ENCODE peak calls at places on chromosomes 4 and X, in nine cellular contexts. A is cardiac muscle cell; F is GM04504; C is iPS-NIHi11; H is activated CD4-positive, alpha-beta T cell treated with anti-CD3 and anti-CD28 coated beads, Interleukin-2, amount 50 U/mL, for 1 hour; O is activated CD4-positive, alpha-beta memory T cell treated with anti-CD3 and anti-CD28 coated beads, Interleukin-2, amount 10 ng/mL, durations not matched to agents 7 days and 5 days; Y is NCI-H1417; K is CD4-positive, alpha-beta T cell; Z is astrocyte of the spinal cord. L is an unnamed sample.

GRCh38 chr4:138633505-138633904 is 382.1 kb upstream of the NOCT start:
- DNase-seq in A (no peak), F (no peak), C (no peak), H (no peak), O (no peak), Y (no peak), K (no peak), Z (no peak), L (no peak)

GRCh38 chrX:15373986-15374385 is 10.2 kb downstream of the VEGFD start:
- DNase-seq in A (no peak), F (no peak), C (no peak), H (no peak), O (no peak), Y (no peak), K (no peak), Z (no peak), L (no peak)

GRCh38 chr4:60365176-60365575 is 835.0 kb upstream of the ADGRL3 start:
- DNase-seq in A (no peak), F (no peak), C (no peak), H (no peak), O (no peak), Y (no peak), K (no peak), Z (no peak), L (no peak)

GRCh38 chrX:15863944-15864491 is 9.4 kb upstream of the AP1S2 start:
- DNase-seq in A (no peak), F (no peak), C (no peak), H (no peak), O (no peak), Y (no peak), K (no peak), Z (no peak), L (no peak)

GRCh38 chr4:113837397-113837796 is 75.9 kb upstream of the CAMK2D start:
- DNase-seq in A (peak; percentile 88), F (peak; percentile 69), C (no peak), H (no peak), O (no peak), Y (peak; percentile 9), K (no peak), Z (peak; percentile 84), L (no peak)

GRCh38 chrX:54182864-54183613 is at the start of gene FAM120C:
- DNase-seq in A (peak; percentile 84), F (peak; percentile 36), C (peak; percentile 80), H (peak; percentile 56), O (peak; percentile 63), Y (peak; percentile 94), K (peak; percentile 41), Z (peak; percentile 83), L (peak; percentile 56)

GRCh38 chrX:84729809-84730208 is 227.6 kb upstream of the HDX start:
- DNase-seq in A (peak; percentile 35), F (peak; percentile 16), C (peak; percentile 42), H (no peak), O (no peak), Y (peak; percentile 73), K (no peak), Z (peak; percentile 10), L (peak; percentile 19)

GRCh38 chr4:11546391-11547160 is 117.9 kb upstream of the HS3ST1 start:
- DNase-seq in A (no peak), F (no peak), C (no peak), H (no peak), O (no peak), Y (peak; percentile 13), K (no peak), Z (no peak), L (no peak)

GRCh38 chr4:20433101-20433705 is 181.5 kb downstream of the SLIT2 start:
- DNase-seq in A (no peak), F (no peak), C (no peak), H (no peak), O (no peak), Y (peak; percentile 78), K (no peak), Z (no peak), L (no peak)

GRCh38 chr4:37421614-37422013 is 177.1 kb downstream of the NWD2 start:
- DNase-seq in A (no peak), F (no peak), C (no peak), H (no peak), O (no peak), Y (no peak), K (no peak), Z (no peak), L (no peak)

GRCh38 chr4:27009539-27009938 is 148.9 kb downstream of the STIM2 start:
- DNase-seq in A (no peak), F (no peak), C (no peak), H (no peak), O (no peak), Y (no peak), K (no peak), Z (peak; percentile 79), L (no peak)

GRCh38 chr4:13656569-13656988 is 29.1 kb upstream of the BOD1L1 start:
- DNase-seq in A (peak; percentile 83), F (peak; percentile 39), C (peak; percentile 56), H (peak; percentile 58), O (peak; percentile 61), Y (peak; percentile 80), K (peak; percentile 31), Z (peak; percentile 85), L (no peak)

GRCh38 chrX:119763175-119763574 is 4.8 kb downstream of the SOWAHD start:
- DNase-seq in A (peak; percentile 85), F (peak; percentile 42), C (no peak), H (no peak), O (no peak), Y (no peak), K (no peak), Z (peak; percentile 82), L (no peak)

GRCh38 chr4:22091351-22091731 is 142.8 kb upstream of the KCNIP4 start:
- DNase-seq in A (no peak), F (no peak), C (peak; percentile 31), H (no peak), O (no peak), Y (peak; percentile 10), K (no peak), Z (no peak), L (no peak)

GRCh38 chr4:8844976-8845690 is 26.5 kb downstream of the HMX1 start:
- DNase-seq in A (no peak), F (no peak), C (no peak), H (no peak), O (no peak), Y (no peak), K (no peak), Z (no peak), L (no peak)

GRCh38 chr4:39621582-39621981 is 17.1 kb downstream of the SMIM14 start:
- DNase-seq in A (peak; percentile 74), F (peak; percentile 51), C (no peak), H (no peak), O (no peak), Y (no peak), K (no peak), Z (peak; percentile 72), L (no peak)

GRCh38 chr4:71270901-71271300 is 67.9 kb upstream of the SLC4A4 start:
- DNase-seq in A (peak; percentile 62), F (no peak), C (peak; percentile 23), H (peak; percentile 3), O (peak; percentile 19), Y (peak; percentile 56), K (no peak), Z (peak; percentile 41), L (no peak)

GRCh38 chrX:10482262-10482661 is 138.1 kb downstream of the MID1 start:
- DNase-seq in A (peak; percentile 50), F (no peak), C (no peak), H (no peak), O (no peak), Y (no peak), K (no peak), Z (no peak), L (peak; percentile 28)

GRCh38 chr4:96146686-96147085 is 306.8 kb downstream of the PDHA2 start:
- DNase-seq in A (peak; percentile 31), F (no peak), C (no peak), H (no peak), O (no peak), Y (no peak), K (no peak), Z (peak; percentile 74), L (no peak)

GRCh38 chr4:7861440-7861881 is 78.2 kb downstream of the AFAP1 start:
- DNase-seq in A (peak; percentile 96), F (peak; percentile 87), C (peak; percentile 35), H (no peak), O (no peak), Y (no peak), K (no peak), Z (peak; percentile 96), L (no peak)

GRCh38 chrX:19552793-19553192 is 37.5 kb upstream of the MAP3K15 start:
- DNase-seq in A (no peak), F (no peak), C (no peak), H (no peak), O (no peak), Y (no peak), K (no peak), Z (no peak), L (no peak)

GRCh38 chr4:163595590-163595989 is 101.1 kb downstream of the TMA16 start:
- DNase-seq in A (no peak), F (no peak), C (no peak), H (no peak), O (no peak), Y (no peak), K (no peak), Z (no peak), L (no peak)

L was measured in NCI-H1436 treated with DMSO at 0.1 percent for 48 hours.